ENCODE peak calls at places on chromosomes 12 and 14, in nine cellular contexts. E is lower lobe of right lung; U is frontal cortex; I is MCF 10A; J is foreskin fibroblast; T is stimulated activated CD8-positive, alpha-beta memory T cell treated with anti-CD3 and anti-CD28 coated beads, Interleukin-15, amount 100 ng/mL, for 48 hours; G is GM03348; V is central memory CD4-positive, alpha-beta T cell; L is astrocyte. R is an unnamed sample.

GRCh38 chr12:99009654-99010296 is 364.7 kb downstream of the APAF1 start:
- DNase-seq in E (no peak), U (no peak), I (peak), J (no peak), T (no peak), G (no peak), V (no peak), L (peak), R (no peak)

GRCh38 chr12:3218846-3219632 is 141.9 kb downstream of the TSPAN9 start:
- DNase-seq in E (no peak), U (no peak), I (no peak), J (no peak), T (no peak), G (no peak), V (no peak), L (no peak), R (no peak)

GRCh38 chr12:90940872-90941499 is 14.0 kb downstream of the CCER1 start:
- DNase-seq in E (no peak), U (no peak), I (peak), J (peak), T (no peak), G (peak), V (no peak), L (peak), R (peak)

GRCh38 chr12:47982311-47982710 is 18.9 kb downstream of the TMEM106C start:
- DNase-seq in E (no peak), U (no peak), I (no peak), J (no peak), T (no peak), G (no peak), V (no peak), L (no peak), R (no peak)

GRCh38 chr12:12612403-12612802 is 727 bp downstream of the CREBL2 start:
- DNase-seq in E (no peak), U (peak), I (peak), J (peak), T (no peak), G (peak), V (peak), L (peak), R (peak)

GRCh38 chr14:20782280-20782890 is 1.3 kb downstream of the RNASE6 start:
- DNase-seq in E (no peak), U (no peak), I (no peak), J (no peak), T (no peak), G (no peak), V (peak), L (no peak), R (no peak)

GRCh38 chr12:87930033-87930432 is 99.2 kb downstream of the C12orf50 start:
- DNase-seq in E (no peak), U (no peak), I (peak), J (peak), T (no peak), G (peak), V (no peak), L (peak), R (peak)

GRCh38 chr12:121237415-121237814 is 27.5 kb downstream of the P2RX4 start:
- DNase-seq in E (no peak), U (no peak), I (no peak), J (no peak), T (no peak), G (no peak), V (no peak), L (no peak), R (no peak)

GRCh38 chr14:75535164-75535898 is 13.1 kb downstream of the BATF start:
- DNase-seq in E (no peak), U (no peak), I (no peak), J (no peak), T (no peak), G (no peak), V (no peak), L (no peak), R (no peak)

GRCh38 chr14:69863083-69863482 is 16.1 kb upstream of the SMOC1 start:
- DNase-seq in E (no peak), U (no peak), I (peak), J (no peak), T (no peak), G (no peak), V (no peak), L (no peak), R (no peak)